ENCODE peak calls at places on chromosomes 12 and 14, in five cellular contexts. One of them, this sample, is unnamed.

GRCh38 chr14:20820063-20820904 is 17.6 kb upstream of the RNASE1 start:
- DNase-seq in esophagus muscularis mucosa: no peak
- DNase-seq in transverse colon: peak
- DNase-seq in fibroblast of pulmonary artery: no peak
- DNase-seq in adrenal gland: no peak
- DNase-seq in this sample: no peak

GRCh38 chr14:101933209-101933608 is 31.2 kb upstream of the DYNC1H1 start:
- DNase-seq in esophagus muscularis mucosa: no peak
- DNase-seq in transverse colon: no peak
- DNase-seq in fibroblast of pulmonary artery: no peak
- DNase-seq in adrenal gland: peak
- DNase-seq in this sample: no peak

GRCh38 chr12:51028126-51028810 is 2.1 kb upstream of the SLC11A2 start:
- DNase-seq in esophagus muscularis mucosa: no peak
- DNase-seq in transverse colon: peak
- DNase-seq in fibroblast of pulmonary artery: peak
- DNase-seq in adrenal gland: peak
- DNase-seq in this sample: peak

GRCh38 chr14:89543420-89543790 is 126.4 kb upstream of the FOXN3 start:
- DNase-seq in esophagus muscularis mucosa: peak
- DNase-seq in transverse colon: no peak
- DNase-seq in fibroblast of pulmonary artery: no peak
- DNase-seq in adrenal gland: no peak
- DNase-seq in this sample: no peak

GRCh38 chr12:53211476-53212381 is 4.7 kb upstream of the ITGB7 start:
- DNase-seq in esophagus muscularis mucosa: no peak
- DNase-seq in transverse colon: no peak
- DNase-seq in fibroblast of pulmonary artery: no peak
- DNase-seq in adrenal gland: no peak
- DNase-seq in this sample: no peak

GRCh38 chr12:6772729-6773661 is 675 bp downstream of the LAG3 start:
- DNase-seq in esophagus muscularis mucosa: no peak
- DNase-seq in transverse colon: no peak
- DNase-seq in fibroblast of pulmonary artery: no peak
- DNase-seq in adrenal gland: no peak
- DNase-seq in this sample: no peak

GRCh38 chr12:47377414-47378221 is 297.9 kb upstream of the AMIGO2 start:
- DNase-seq in esophagus muscularis mucosa: no peak
- DNase-seq in transverse colon: peak
- DNase-seq in fibroblast of pulmonary artery: peak
- DNase-seq in adrenal gland: peak
- DNase-seq in this sample: peak

GRCh38 chr12:88247241-88247643 is 105.1 kb downstream of the TMTC3 start:
- DNase-seq in esophagus muscularis mucosa: no peak
- DNase-seq in transverse colon: no peak
- DNase-seq in fibroblast of pulmonary artery: peak
- DNase-seq in adrenal gland: no peak
- DNase-seq in this sample: peak

GRCh38 chr14:91264151-91265150 is 19.9 kb upstream of the GPR68 start:
- DNase-seq in esophagus muscularis mucosa: no peak
- DNase-seq in transverse colon: peak
- DNase-seq in fibroblast of pulmonary artery: no peak
- DNase-seq in adrenal gland: no peak
- DNase-seq in this sample: no peak

GRCh38 chr12:28231248-28231647 is 41.0 kb downstream of the CCDC91 start:
- DNase-seq in esophagus muscularis mucosa: no peak
- DNase-seq in transverse colon: no peak
- DNase-seq in fibroblast of pulmonary artery: no peak
- DNase-seq in adrenal gland: no peak
- DNase-seq in this sample: no peak

GRCh38 chr12:63928305-63928704 is 83.8 kb downstream of the SRGAP1 start:
- DNase-seq in esophagus muscularis mucosa: no peak
- DNase-seq in transverse colon: no peak
- DNase-seq in fibroblast of pulmonary artery: no peak
- DNase-seq in adrenal gland: no peak
- DNase-seq in this sample: no peak

GRCh38 chr12:38417101-38417500 is 100.5 kb downstream of the ALG10B start:
- DNase-seq in esophagus muscularis mucosa: no peak
- DNase-seq in transverse colon: no peak
- DNase-seq in fibroblast of pulmonary artery: no peak
- DNase-seq in adrenal gland: no peak
- DNase-seq in this sample: no peak

GRCh38 chr12:53452159-53453077 is 516 bp downstream of the PCBP2 start:
- DNase-seq in esophagus muscularis mucosa: peak
- DNase-seq in transverse colon: peak
- DNase-seq in fibroblast of pulmonary artery: peak
- DNase-seq in adrenal gland: peak
- DNase-seq in this sample: no peak

GRCh38 chr12:49956663-49957569 is 4.8 kb upstream of the AQP5 start:
- DNase-seq in esophagus muscularis mucosa: no peak
- DNase-seq in transverse colon: no peak
- DNase-seq in fibroblast of pulmonary artery: no peak
- DNase-seq in adrenal gland: no peak
- DNase-seq in this sample: no peak

GRCh38 chr14:93582516-93582915 is 151.8 kb downstream of the UNC79 start:
- DNase-seq in esophagus muscularis mucosa: peak
- DNase-seq in transverse colon: no peak
- DNase-seq in fibroblast of pulmonary artery: no peak
- DNase-seq in adrenal gland: no peak
- DNase-seq in this sample: no peak

GRCh38 chr14:37870947-37871346 is 275.5 kb downstream of the TTC6 start:
- DNase-seq in esophagus muscularis mucosa: no peak
- DNase-seq in transverse colon: no peak
- DNase-seq in fibroblast of pulmonary artery: no peak
- DNase-seq in adrenal gland: no peak
- DNase-seq in this sample: no peak

GRCh38 chr12:121144416-121144914 is 11.8 kb downstream of the P2RX7 start:
- DNase-seq in esophagus muscularis mucosa: no peak
- DNase-seq in transverse colon: no peak
- DNase-seq in fibroblast of pulmonary artery: peak
- DNase-seq in adrenal gland: peak
- DNase-seq in this sample: no peak

GRCh38 chr12:104490850-104491249 is 34.1 kb downstream of the CHST11 start:
- DNase-seq in esophagus muscularis mucosa: no peak
- DNase-seq in transverse colon: no peak
- DNase-seq in fibroblast of pulmonary artery: no peak
- DNase-seq in adrenal gland: no peak
- DNase-seq in this sample: no peak

GRCh38 chr14:49546766-49547165 is 39.4 kb downstream of the RPS29 start:
- DNase-seq in esophagus muscularis mucosa: no peak
- DNase-seq in transverse colon: no peak
- DNase-seq in fibroblast of pulmonary artery: no peak
- DNase-seq in adrenal gland: no peak
- DNase-seq in this sample: no peak

GRCh38 chr14:20610002-20610765 is 19.0 kb upstream of the RNASE12 start:
- DNase-seq in esophagus muscularis mucosa: no peak
- DNase-seq in transverse colon: peak
- DNase-seq in fibroblast of pulmonary artery: peak
- DNase-seq in adrenal gland: peak
- DNase-seq in this sample: peak

GRCh38 chr12:95358111-95359083 is 115.6 kb upstream of the METAP2 start:
- DNase-seq in esophagus muscularis mucosa: no peak
- DNase-seq in transverse colon: no peak
- DNase-seq in fibroblast of pulmonary artery: peak
- DNase-seq in adrenal gland: no peak
- DNase-seq in this sample: no peak

GRCh38 chr12:3262466-3262865 is 185.3 kb downstream of the TSPAN9 start:
- DNase-seq in esophagus muscularis mucosa: no peak
- DNase-seq in transverse colon: no peak
- DNase-seq in fibroblast of pulmonary artery: no peak
- DNase-seq in adrenal gland: no peak
- DNase-seq in this sample: no peak

GRCh38 chr14:35470775-35471174 is 63.2 kb upstream of the INSM2 start:
- DNase-seq in esophagus muscularis mucosa: no peak
- DNase-seq in transverse colon: no peak
- DNase-seq in fibroblast of pulmonary artery: peak
- DNase-seq in adrenal gland: no peak
- DNase-seq in this sample: no peak

GRCh38 chr14:90674043-90674670 is 142.1 kb downstream of the TTC7B start:
- DNase-seq in esophagus muscularis mucosa: no peak
- DNase-seq in transverse colon: no peak
- DNase-seq in fibroblast of pulmonary artery: no peak
- DNase-seq in adrenal gland: no peak
- DNase-seq in this sample: no peak

GRCh38 chr14:36070056-36071043 is 106.2 kb downstream of the PTCSC3 start:
- DNase-seq in esophagus muscularis mucosa: no peak
- DNase-seq in transverse colon: peak
- DNase-seq in fibroblast of pulmonary artery: peak
- DNase-seq in adrenal gland: peak
- DNase-seq in this sample: no peak

GRCh38 chr14:56342419-56342901 is 224.2 kb downstream of the PELI2 start:
- DNase-seq in esophagus muscularis mucosa: no peak
- DNase-seq in transverse colon: no peak
- DNase-seq in fibroblast of pulmonary artery: peak
- DNase-seq in adrenal gland: no peak
- DNase-seq in this sample: no peak

GRCh38 chr12:5213990-5214389 is 170.3 kb downstream of the KCNA5 start:
- DNase-seq in esophagus muscularis mucosa: no peak
- DNase-seq in transverse colon: no peak
- DNase-seq in fibroblast of pulmonary artery: no peak
- DNase-seq in adrenal gland: no peak
- DNase-seq in this sample: no peak

GRCh38 chr12:31362115-31362758 is 36.3 kb upstream of the SINHCAF start:
- DNase-seq in esophagus muscularis mucosa: no peak
- DNase-seq in transverse colon: peak
- DNase-seq in fibroblast of pulmonary artery: no peak
- DNase-seq in adrenal gland: no peak
- DNase-seq in this sample: no peak

GRCh38 chr12:89160716-89161123 is 191.6 kb downstream of the DUSP6 start:
- DNase-seq in esophagus muscularis mucosa: peak
- DNase-seq in transverse colon: peak
- DNase-seq in fibroblast of pulmonary artery: peak
- DNase-seq in adrenal gland: peak
- DNase-seq in this sample: no peak

GRCh38 chr12:2413999-2414792 is 361.4 kb downstream of the CACNA1C start:
- DNase-seq in esophagus muscularis mucosa: no peak
- DNase-seq in transverse colon: no peak
- DNase-seq in fibroblast of pulmonary artery: no peak
- DNase-seq in adrenal gland: no peak
- DNase-seq in this sample: no peak

GRCh38 chr14:63205281-63205575 is 985 bp downstream of the RHOJ start:
- DNase-seq in esophagus muscularis mucosa: no peak
- DNase-seq in transverse colon: no peak
- DNase-seq in fibroblast of pulmonary artery: peak
- DNase-seq in adrenal gland: no peak
- DNase-seq in this sample: no peak

GRCh38 chr12:49188205-49188915 is 520 bp downstream of the TUBA1A start:
- DNase-seq in esophagus muscularis mucosa: peak
- DNase-seq in transverse colon: peak
- DNase-seq in fibroblast of pulmonary artery: peak
- DNase-seq in adrenal gland: peak
- DNase-seq in this sample: peak

GRCh38 chr12:106753526-106753925 is 21.0 kb upstream of the RIC8B start:
- DNase-seq in esophagus muscularis mucosa: no peak
- DNase-seq in transverse colon: peak
- DNase-seq in fibroblast of pulmonary artery: no peak
- DNase-seq in adrenal gland: no peak
- DNase-seq in this sample: no peak

GRCh38 chr14:99395904-99396530 is 84.6 kb downstream of the SETD3 start:
- DNase-seq in esophagus muscularis mucosa: no peak
- DNase-seq in transverse colon: no peak
- DNase-seq in fibroblast of pulmonary artery: peak
- DNase-seq in adrenal gland: no peak
- DNase-seq in this sample: no peak

GRCh38 chr12:3205742-3206519 is 128.8 kb downstream of the TSPAN9 start:
- DNase-seq in esophagus muscularis mucosa: no peak
- DNase-seq in transverse colon: no peak
- DNase-seq in fibroblast of pulmonary artery: no peak
- DNase-seq in adrenal gland: no peak
- DNase-seq in this sample: no peak

GRCh38 chr14:24852312-24853060 is 197.5 kb downstream of the STXBP6 start:
- DNase-seq in esophagus muscularis mucosa: no peak
- DNase-seq in transverse colon: peak
- DNase-seq in fibroblast of pulmonary artery: no peak
- DNase-seq in adrenal gland: no peak
- DNase-seq in this sample: no peak
- TF ChIP-seq CTCF in esophagus muscularis mucosa: no peak
- TF ChIP-seq CTCF in transverse colon: no peak
- TF ChIP-seq CTCF in fibroblast of pulmonary artery: no peak
- TF ChIP-seq CTCF in adrenal gland: no peak
- TF ChIP-seq CTCF in this sample: no peak

DNA sequence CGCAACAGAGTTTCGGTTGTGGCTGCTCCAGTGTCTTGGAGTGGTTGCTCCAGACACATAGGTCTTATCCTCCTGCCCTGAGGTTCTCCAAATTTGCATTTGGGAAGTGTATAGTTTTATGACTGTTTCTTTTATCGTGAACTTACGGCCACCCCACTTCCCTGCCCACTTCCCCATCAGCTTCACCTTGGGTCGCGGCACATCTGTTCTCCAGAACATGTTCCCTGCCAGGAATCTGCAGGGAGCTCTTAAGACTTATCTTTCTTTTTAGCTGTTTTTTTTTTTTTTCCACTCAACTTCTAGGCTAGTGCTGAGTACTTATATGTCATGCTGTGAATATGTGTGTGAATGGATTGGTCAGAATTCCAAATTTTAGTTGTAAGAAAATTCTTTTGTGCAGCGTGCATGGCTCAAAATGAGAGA is 75.4 kb downstream of the ETV6 start:
- DNase-seq in esophagus muscularis mucosa: no peak
- DNase-seq in transverse colon: no peak
- DNase-seq in fibroblast of pulmonary artery: peak
- DNase-seq in adrenal gland: peak
- DNase-seq in this sample: peak
- H3K4me3 ChIP-seq in esophagus muscularis mucosa: peak
- H3K4me3 ChIP-seq in transverse colon: no peak
- H3K4me3 ChIP-seq in fibroblast of pulmonary artery: no peak
- H3K4me3 ChIP-seq in adrenal gland: no peak
- H3K4me3 ChIP-seq in this sample: no peak

GRCh38 chr14:65373671-65374039 is 38.9 kb upstream of the FUT8 start:
- DNase-seq in esophagus muscularis mucosa: no peak
- DNase-seq in transverse colon: no peak
- DNase-seq in fibroblast of pulmonary artery: no peak
- DNase-seq in adrenal gland: no peak
- DNase-seq in this sample: no peak
- TF ChIP-seq CTCF in esophagus muscularis mucosa: peak
- TF ChIP-seq CTCF in transverse colon: no peak
- TF ChIP-seq CTCF in fibroblast of pulmonary artery: no peak
- TF ChIP-seq CTCF in adrenal gland: no peak
- TF ChIP-seq CTCF in this sample: no peak

GRCh38 chr12:40225984-40226602 is 1.3 kb downstream of the LRRK2 start:
- DNase-seq in esophagus muscularis mucosa: no peak
- DNase-seq in transverse colon: no peak
- DNase-seq in fibroblast of pulmonary artery: no peak
- DNase-seq in adrenal gland: no peak
- DNase-seq in this sample: no peak

GRCh38 chr12:40228727-40229126 is 3.9 kb downstream of the LRRK2 start:
- DNase-seq in esophagus muscularis mucosa: no peak
- DNase-seq in transverse colon: no peak
- DNase-seq in fibroblast of pulmonary artery: no peak
- DNase-seq in adrenal gland: no peak
- DNase-seq in this sample: no peak

GRCh38 chr12:40225337-40225983 is 663 bp downstream of the LRRK2 start:
- DNase-seq in esophagus muscularis mucosa: no peak
- DNase-seq in transverse colon: no peak
- DNase-seq in fibroblast of pulmonary artery: no peak
- DNase-seq in adrenal gland: no peak
- DNase-seq in this sample: no peak

GRCh38 chr12:40226652-40227051 is 1.9 kb downstream of the LRRK2 start:
- DNase-seq in esophagus muscularis mucosa: peak
- DNase-seq in transverse colon: peak
- DNase-seq in fibroblast of pulmonary artery: peak
- DNase-seq in adrenal gland: peak
- DNase-seq in this sample: peak

GRCh38 chr12:40227447-40227846 is 2.6 kb downstream of the LRRK2 start:
- DNase-seq in esophagus muscularis mucosa: no peak
- DNase-seq in transverse colon: no peak
- DNase-seq in fibroblast of pulmonary artery: no peak
- DNase-seq in adrenal gland: no peak
- DNase-seq in this sample: no peak
- H3K4me3 ChIP-seq in esophagus muscularis mucosa: no peak
- H3K4me3 ChIP-seq in transverse colon: no peak
- H3K4me3 ChIP-seq in fibroblast of pulmonary artery: no peak
- H3K4me3 ChIP-seq in adrenal gland: no peak
- H3K4me3 ChIP-seq in this sample: no peak

This sample was measured in HFF-Myc.